ENCODE peak calls at places on chromosomes 7 and 10, in six cellular contexts. E is suprapubic skin, Z is Panc1, J is transverse colon, C is endothelial cell of umbilical vein, R is HCT116. V is an unnamed sample. For H3K9me3, the result is how much of the 10 kb centered on the place peaks cover.

GRCh38 chr10:91799580-91799975 is 1.4 kb downstream of the TNKS2 start:
- DNase-seq in Z (no peak), C (no peak), E (no peak), J (no peak), R (no peak), V (no peak)

GRCh38 chr10:14074062-14074884 is 256.5 kb downstream of the FRMD4A start:
- DNase-seq in R (peak), E (peak), J (peak), Z (peak), C (peak), V (peak)

GRCh38 chr10:48247680-48248079 is 26.8 kb downstream of the FRMPD2 start:
- DNase-seq in C (no peak), R (no peak), E (no peak), J (no peak), Z (no peak), V (no peak)

GRCh38 chr7:141433698-141434097 is 117.5 kb upstream of the AGK start:
- DNase-seq in J (no peak), Z (no peak), E (no peak), R (no peak), C (no peak), V (no peak)

GRCh38 chr7:63900394-63901203 is 98.0 kb upstream of the ZNF722 start:
- DNase-seq in J (peak), C (no peak), E (peak), Z (peak), R (no peak), V (peak)

GRCh38 chr7:74572301-74573090 is 85.0 kb upstream of the GTF2I start:
- DNase-seq in E (no peak), C (no peak), J (peak), R (no peak), Z (no peak), V (peak)

GRCh38 chr7:88344956-88345832 is 38.5 kb upstream of the STEAP4 start:
- DNase-seq in C (peak), J (peak), R (peak), Z (no peak), E (peak), V (peak)

GRCh38 chr10:67119648-67120047 is 193.8 kb downstream of the LRRTM3 start:
- DNase-seq in J (no peak), E (no peak), C (no peak), R (no peak), Z (no peak), V (no peak)

GRCh38 chr7:95478139-95479037 is 7.4 kb upstream of the ASB4 start:
- DNase-seq in E (no peak), Z (no peak), J (peak), R (no peak), C (peak), V (no peak)

GRCh38 chr7:139909379-139910050 is 80.5 kb downstream of the TBXAS1 start:
- DNase-seq in C (no peak), Z (no peak), E (no peak), J (no peak), R (no peak), V (no peak)

GRCh38 chr7:126803060-126803665 is 449.6 kb downstream of the GRM8 start:
- DNase-seq in E (no peak), C (peak), R (peak), J (peak), Z (peak), V (peak)

GRCh38 chr7:64887756-64888508 is 15.1 kb upstream of the ZNF273 start:
- DNase-seq in J (peak), E (peak), R (no peak), Z (no peak), C (no peak), V (peak)

GRCh38 chr7:114413741-114414140 is 874 bp upstream of the FOXP2 start:
- DNase-seq in E (no peak), C (no peak), J (no peak), Z (no peak), R (no peak), V (no peak)

GRCh38 chr7:114416089-114416990 is 1.7 kb downstream of the FOXP2 start:
- DNase-seq in E (no peak), Z (no peak), J (no peak), R (no peak), C (no peak), V (no peak)

GRCh38 chr7:114412548-114412947 is 2.1 kb upstream of the FOXP2 start:
- DNase-seq in C (no peak), E (no peak), Z (no peak), R (no peak), J (no peak), V (no peak)

GRCh38 chr7:114415054-114415997 is 711 bp downstream of the FOXP2 start:
- DNase-seq in C (no peak), E (no peak), J (no peak), Z (no peak), R (no peak), V (no peak)

GRCh38 chr7:114414151-114415053 is at the start of gene FOXP2:
- DNase-seq in J (no peak), Z (no peak), C (peak), E (no peak), R (no peak), V (no peak)
- TF ChIP-seq POLR2AphosphoS5 in J (no peak), Z (no peak), C (no peak), E (no peak), R (no peak), V (no peak)

DNA sequence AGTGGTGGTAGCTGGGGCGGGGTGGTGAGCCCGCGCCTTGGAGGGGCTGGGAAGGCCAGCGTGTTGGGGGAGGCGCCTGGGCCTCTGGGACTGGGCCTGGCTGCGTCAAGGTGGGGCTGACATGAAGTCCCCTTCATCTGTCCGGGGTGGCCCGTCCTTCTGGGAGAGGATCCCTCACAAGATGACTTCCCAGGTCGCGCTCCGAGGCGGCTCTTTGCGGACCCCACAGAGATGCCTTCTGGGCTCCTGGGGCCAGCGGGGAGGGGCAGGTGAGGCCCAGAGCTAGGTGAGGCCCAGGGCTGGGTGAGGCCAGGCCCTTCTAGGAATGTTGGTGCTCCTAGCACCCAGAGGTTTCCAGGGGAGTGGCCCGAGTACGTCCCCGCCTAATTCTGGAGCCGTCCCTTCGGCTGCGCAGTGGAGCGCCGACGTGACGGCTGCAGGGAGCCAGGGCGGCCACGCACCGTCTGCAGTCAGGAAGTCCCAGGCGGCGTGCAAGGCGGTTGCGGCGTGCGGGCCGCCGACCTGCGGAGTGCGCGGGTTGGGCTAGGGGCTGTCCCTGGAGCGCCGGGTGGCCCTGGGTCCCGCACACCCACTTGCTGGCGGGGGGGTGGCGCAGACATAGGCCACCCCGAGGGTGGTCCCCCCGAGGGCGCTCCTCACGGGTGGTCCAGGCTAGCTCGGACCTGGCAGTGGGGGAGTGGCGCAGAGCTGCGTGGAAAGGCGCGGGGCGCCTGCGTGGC is 58.3 kb upstream of the NUPR2 start:
- DNase-seq in E (peak), R (no peak), C (no peak), J (no peak), Z (no peak), V (no peak)
- H3K9me3 ChIP-seq in E (under half), R (under half), C (under half), J (under half), Z (under half), V (under half)

GRCh38 chr7:5429857-5430611 is 6.4 kb upstream of the TNRC18 start:
- DNase-seq in Z (no peak), J (peak), R (no peak), E (no peak), C (no peak), V (peak)

GRCh38 chr7:5430612-5430947 is 6.9 kb upstream of the TNRC18 start:
- DNase-seq in J (no peak), R (no peak), C (no peak), Z (no peak), E (no peak), V (no peak)

GRCh38 chr7:5426226-5426475 is 2.5 kb upstream of the TNRC18 start:
- DNase-seq in C (peak), R (no peak), E (no peak), Z (no peak), J (no peak), V (no peak)

GRCh38 chr7:5429253-5429856 is 5.7 kb upstream of the TNRC18 start:
- DNase-seq in Z (no peak), E (no peak), R (no peak), C (peak), J (peak), V (peak)

DNA sequence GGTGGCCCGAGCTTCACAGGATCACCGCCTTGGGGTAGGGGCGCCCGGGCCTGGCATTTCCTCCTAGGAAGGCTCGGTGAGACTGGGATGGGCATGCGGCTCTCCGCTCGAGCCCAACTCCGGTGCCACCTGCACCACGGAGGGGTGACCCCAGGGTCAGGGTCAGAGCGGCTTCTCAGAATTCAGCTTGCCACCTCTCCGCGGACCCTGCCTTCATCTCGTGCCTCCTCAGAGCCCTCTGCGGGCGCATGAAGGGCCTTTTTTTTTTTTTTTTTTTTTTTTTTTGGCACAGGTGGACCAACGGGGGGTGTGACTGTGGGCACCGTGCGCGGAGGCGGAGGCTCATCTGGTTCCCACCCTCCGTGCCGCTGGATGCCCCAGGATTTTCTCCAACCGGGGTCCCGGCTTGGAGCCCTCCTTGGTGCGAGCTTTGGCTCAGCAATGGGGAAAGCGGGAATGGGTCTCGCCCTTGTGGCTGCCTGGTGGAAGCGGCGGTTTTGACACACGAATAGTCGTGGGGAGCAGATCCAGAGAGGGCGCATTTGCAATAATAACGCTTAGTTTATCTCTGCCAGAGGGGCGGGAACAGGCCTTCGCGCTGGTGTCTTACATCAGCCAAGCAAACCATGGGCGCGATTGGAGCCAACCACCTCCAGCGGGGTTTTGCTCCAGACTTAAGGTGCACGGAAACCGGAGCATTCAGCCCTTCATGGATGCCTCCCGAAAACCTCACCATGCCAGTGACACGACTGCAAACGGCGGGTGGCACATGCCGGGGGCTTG is 5.0 kb upstream of the TNRC18 start:
- DNase-seq in E (peak), C (peak), J (peak), Z (no peak), R (no peak), V (peak)
- TF ChIP-seq POLR2AphosphoS5 in E (no peak), C (peak), J (peak), Z (no peak), R (peak), V (peak)

DNA sequence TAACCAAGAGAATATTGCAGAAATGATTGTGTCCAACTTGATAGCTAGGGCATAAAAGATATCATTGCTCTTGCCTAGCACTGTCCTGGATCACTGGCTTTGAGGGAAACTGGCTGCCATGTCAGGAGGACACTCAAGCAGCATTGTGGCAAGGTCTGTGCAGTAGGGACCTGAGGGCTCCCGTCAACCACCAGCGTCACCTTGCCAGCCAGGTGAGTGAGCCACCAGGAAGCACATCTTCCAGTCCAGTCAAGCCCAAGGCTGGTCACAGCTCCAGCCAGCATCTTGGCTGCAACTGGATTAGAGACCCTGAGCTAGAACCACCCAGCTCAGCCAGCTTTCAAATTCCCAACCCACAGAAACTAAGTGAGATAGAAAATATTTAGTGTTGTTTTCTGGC is 392.7 kb downstream of the CALN1 start:
- DNase-seq in C (no peak), R (no peak), E (no peak), Z (no peak), J (no peak), V (no peak)
- H3K9me3 ChIP-seq in C (under half), R (under half), E (under half), Z (under half), J (under half), V (under half)

GRCh38 chr10:76353124-76353851 is 921.9 kb downstream of the LRMDA start:
- DNase-seq in E (no peak), Z (no peak), C (peak), J (no peak), R (no peak), V (no peak)
- TF ChIP-seq POLR2AphosphoS5 in E (no peak), Z (no peak), C (no peak), J (no peak), R (no peak), V (no peak)

GRCh38 chr7:158204453-158204852 is 383.2 kb downstream of the PTPRN2 start:
- DNase-seq in C (no peak), E (no peak), J (no peak), R (no peak), Z (no peak), V (no peak)

GRCh38 chr7:158209435-158209834 is 378.2 kb downstream of the PTPRN2 start:
- DNase-seq in R (no peak), E (no peak), Z (no peak), C (no peak), J (no peak), V (no peak)

DNA sequence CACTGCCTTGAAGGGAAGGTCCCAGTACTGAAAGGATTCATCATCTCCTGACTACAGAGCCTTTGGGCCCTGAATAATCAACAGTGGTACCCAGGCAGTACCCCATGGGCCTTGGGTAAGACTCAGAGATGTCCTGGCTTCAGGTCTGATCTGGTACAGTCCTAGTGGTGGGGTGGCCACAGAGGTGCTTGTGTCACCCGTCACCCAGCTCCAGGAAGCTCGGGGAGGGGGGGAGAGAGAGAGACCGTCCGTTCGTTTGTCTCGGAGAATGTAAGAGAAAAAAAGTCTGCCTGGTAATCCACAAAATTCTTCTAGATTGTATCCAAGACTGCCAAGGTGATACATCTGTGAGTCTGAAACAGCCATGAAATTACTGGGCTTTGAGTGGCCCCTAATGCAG is 381.3 kb downstream of the PTPRN2 start:
- DNase-seq in E (no peak), Z (no peak), C (no peak), J (no peak), R (no peak), V (no peak)
- H3K9me3 ChIP-seq in E (under half), Z (under half), C (under half), J (under half), R (under half), V (under half)

GRCh38 chr7:120993011-120993574 is 4.6 kb downstream of the CPED1 start:
- DNase-seq in R (no peak), Z (no peak), E (no peak), J (no peak), C (no peak), V (no peak)
- TF ChIP-seq POLR2AphosphoS5 in R (no peak), Z (no peak), E (no peak), J (no peak), C (no peak), V (no peak)

V was measured in stomach.